ENCODE peak calls at places on chromosomes 6 and 20, in five cellular contexts. One of them, this sample, is unnamed.

GRCh38 chr20:59933849-59934585 is 580 bp upstream of the SYCP2 start:
- DNase-seq in spleen: peak
- DNase-seq in stomach: peak
- DNase-seq in suprapubic skin: peak
- DNase-seq in HCT116: peak
- DNase-seq in this sample: peak

GRCh38 chr6:118509009-118509617 is 39.0 kb upstream of the PLN start:
- DNase-seq in HCT116: peak
- DNase-seq in spleen: no peak
- DNase-seq in suprapubic skin: no peak
- DNase-seq in stomach: no peak
- DNase-seq in this sample: no peak

GRCh38 chr6:49072146-49072545 is 390.9 kb downstream of the MMUT start:
- DNase-seq in suprapubic skin: no peak
- DNase-seq in spleen: no peak
- DNase-seq in stomach: no peak
- DNase-seq in HCT116: no peak
- DNase-seq in this sample: no peak

GRCh38 chr6:141956046-141956761 is 176.5 kb upstream of the GJE1 start:
- DNase-seq in suprapubic skin: no peak
- DNase-seq in spleen: no peak
- DNase-seq in HCT116: no peak
- DNase-seq in stomach: no peak
- DNase-seq in this sample: no peak

GRCh38 chr20:43384321-43384940 is 73.3 kb upstream of the SRSF6 start:
- DNase-seq in stomach: no peak
- DNase-seq in HCT116: no peak
- DNase-seq in suprapubic skin: no peak
- DNase-seq in spleen: no peak
- DNase-seq in this sample: no peak

GRCh38 chr6:35586542-35586941 is 73.8 kb upstream of the TULP1 start:
- DNase-seq in HCT116: no peak
- DNase-seq in suprapubic skin: no peak
- DNase-seq in stomach: no peak
- DNase-seq in spleen: no peak
- DNase-seq in this sample: no peak

GRCh38 chr6:16752206-16752867 is 8.9 kb downstream of the ATXN1 start:
- DNase-seq in stomach: no peak
- DNase-seq in spleen: no peak
- DNase-seq in suprapubic skin: no peak
- DNase-seq in HCT116: no peak
- DNase-seq in this sample: no peak

GRCh38 chr6:21953831-21954801 is 342.7 kb downstream of the PRL start:
- DNase-seq in suprapubic skin: no peak
- DNase-seq in stomach: no peak
- DNase-seq in spleen: no peak
- DNase-seq in HCT116: no peak
- DNase-seq in this sample: no peak

GRCh38 chr6:75489025-75489424 is 4.6 kb downstream of the FILIP1 start:
- DNase-seq in suprapubic skin: no peak
- DNase-seq in spleen: no peak
- DNase-seq in HCT116: no peak
- DNase-seq in stomach: no peak
- DNase-seq in this sample: no peak

GRCh38 chr20:17966432-17967312 is 1.9 kb downstream of the SNX5 start:
- DNase-seq in spleen: no peak
- DNase-seq in stomach: no peak
- DNase-seq in HCT116: no peak
- DNase-seq in suprapubic skin: no peak
- DNase-seq in this sample: no peak

GRCh38 chr6:151441390-151442166 is 10.3 kb downstream of the RMND1 start:
- DNase-seq in suprapubic skin: no peak
- DNase-seq in spleen: no peak
- DNase-seq in stomach: no peak
- DNase-seq in HCT116: no peak
- DNase-seq in this sample: no peak

GRCh38 chr6:170144952-170145587 is 145.8 kb downstream of the DLL1 start:
- DNase-seq in stomach: no peak
- DNase-seq in spleen: peak
- DNase-seq in suprapubic skin: no peak
- DNase-seq in HCT116: no peak
- DNase-seq in this sample: no peak

GRCh38 chr6:158660331-158660730 is 10.5 kb downstream of the SYTL3 start:
- DNase-seq in suprapubic skin: no peak
- DNase-seq in HCT116: no peak
- DNase-seq in stomach: peak
- DNase-seq in spleen: peak
- DNase-seq in this sample: no peak

GRCh38 chr20:15491564-15491963 is 1081.7 kb downstream of the KIF16B start:
- DNase-seq in suprapubic skin: no peak
- DNase-seq in spleen: no peak
- DNase-seq in HCT116: no peak
- DNase-seq in stomach: peak
- DNase-seq in this sample: no peak

DNA sequence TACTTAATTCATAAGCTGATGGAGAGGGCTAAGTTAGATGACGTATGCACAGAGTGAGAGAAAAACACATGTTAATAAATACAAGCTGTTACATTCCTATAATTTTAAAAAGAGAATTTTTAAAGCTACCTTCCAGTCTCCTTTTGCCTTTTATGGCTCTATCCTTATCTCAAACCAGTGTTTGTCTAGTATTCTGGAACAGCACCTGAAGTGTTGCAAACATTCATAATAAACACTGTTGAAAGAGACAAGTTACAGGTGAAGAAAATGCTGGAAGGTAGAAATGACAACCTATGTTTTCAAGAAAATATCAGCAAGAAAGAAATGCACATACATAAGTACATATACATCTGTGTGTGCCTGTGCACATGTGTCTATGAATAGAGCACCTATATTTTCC is 409.1 kb downstream of the PKHD1 start:
- DNase-seq in HCT116: no peak
- DNase-seq in stomach: no peak
- DNase-seq in spleen: no peak
- DNase-seq in suprapubic skin: no peak
- DNase-seq in this sample: no peak
- H3K4me3 ChIP-seq in HCT116: no peak
- H3K4me3 ChIP-seq in stomach: no peak
- H3K4me3 ChIP-seq in spleen: no peak
- H3K4me3 ChIP-seq in suprapubic skin: no peak
- H3K4me3 ChIP-seq in this sample: no peak

GRCh38 chr6:52389264-52389625 is 27.3 kb downstream of the PAQR8 start:
- DNase-seq in spleen: no peak
- DNase-seq in suprapubic skin: no peak
- DNase-seq in HCT116: no peak
- DNase-seq in stomach: no peak
- DNase-seq in this sample: no peak

GRCh38 chr6:52391599-52391998 is 28.5 kb upstream of the EFHC1 start:
- DNase-seq in spleen: no peak
- DNase-seq in suprapubic skin: no peak
- DNase-seq in stomach: no peak
- DNase-seq in HCT116: no peak
- DNase-seq in this sample: no peak

GRCh38 chr6:52388790-52389189 is 26.8 kb downstream of the PAQR8 start:
- DNase-seq in stomach: no peak
- DNase-seq in spleen: no peak
- DNase-seq in suprapubic skin: no peak
- DNase-seq in HCT116: no peak
- DNase-seq in this sample: no peak

GRCh38 chr6:52390361-52390727 is 28.4 kb downstream of the PAQR8 start:
- DNase-seq in suprapubic skin: no peak
- DNase-seq in stomach: no peak
- DNase-seq in spleen: no peak
- DNase-seq in HCT116: peak
- DNase-seq in this sample: no peak

DNA sequence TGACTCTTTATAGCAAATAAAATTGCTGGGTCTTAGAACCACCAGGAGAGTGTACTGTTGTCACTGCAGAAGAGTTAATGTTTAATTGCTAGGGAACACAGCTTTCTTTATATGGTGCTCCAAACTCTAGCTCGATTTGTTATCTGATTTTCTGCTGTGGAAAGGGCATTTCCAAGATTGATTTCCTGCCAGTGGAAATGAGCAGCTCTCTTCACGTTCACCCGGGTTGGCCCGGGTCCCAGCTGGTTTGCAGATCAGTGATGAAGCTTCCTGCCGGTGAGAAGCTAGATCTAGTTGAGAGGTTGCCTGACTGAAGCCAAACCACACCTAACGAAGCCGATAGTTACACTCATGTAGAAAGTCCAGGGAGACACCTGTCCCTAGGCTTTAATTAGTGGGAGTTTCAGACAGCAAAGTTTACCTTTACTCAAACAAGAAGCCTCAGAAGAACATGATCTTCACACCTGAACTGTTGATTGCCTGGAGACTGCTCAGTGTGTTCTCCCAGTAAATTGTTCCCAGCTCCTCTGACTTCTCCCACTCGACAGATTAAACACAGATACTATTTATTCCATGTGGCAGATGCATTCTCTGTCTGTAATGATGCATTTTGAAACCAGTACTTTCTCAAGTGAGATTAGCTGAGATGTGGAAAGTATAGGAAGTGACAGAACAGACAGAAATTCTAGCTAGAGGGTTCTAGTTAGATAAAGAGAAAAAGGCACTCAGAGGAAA is 27.8 kb downstream of the PAQR8 start:
- DNase-seq in suprapubic skin: no peak
- DNase-seq in stomach: peak
- DNase-seq in HCT116: peak
- DNase-seq in spleen: peak
- DNase-seq in this sample: no peak
- TF ChIP-seq POLR2A in suprapubic skin: no peak
- TF ChIP-seq POLR2A in stomach: no peak
- TF ChIP-seq POLR2A in HCT116: no peak
- TF ChIP-seq POLR2A in spleen: no peak
- TF ChIP-seq POLR2A in this sample: no peak

DNA sequence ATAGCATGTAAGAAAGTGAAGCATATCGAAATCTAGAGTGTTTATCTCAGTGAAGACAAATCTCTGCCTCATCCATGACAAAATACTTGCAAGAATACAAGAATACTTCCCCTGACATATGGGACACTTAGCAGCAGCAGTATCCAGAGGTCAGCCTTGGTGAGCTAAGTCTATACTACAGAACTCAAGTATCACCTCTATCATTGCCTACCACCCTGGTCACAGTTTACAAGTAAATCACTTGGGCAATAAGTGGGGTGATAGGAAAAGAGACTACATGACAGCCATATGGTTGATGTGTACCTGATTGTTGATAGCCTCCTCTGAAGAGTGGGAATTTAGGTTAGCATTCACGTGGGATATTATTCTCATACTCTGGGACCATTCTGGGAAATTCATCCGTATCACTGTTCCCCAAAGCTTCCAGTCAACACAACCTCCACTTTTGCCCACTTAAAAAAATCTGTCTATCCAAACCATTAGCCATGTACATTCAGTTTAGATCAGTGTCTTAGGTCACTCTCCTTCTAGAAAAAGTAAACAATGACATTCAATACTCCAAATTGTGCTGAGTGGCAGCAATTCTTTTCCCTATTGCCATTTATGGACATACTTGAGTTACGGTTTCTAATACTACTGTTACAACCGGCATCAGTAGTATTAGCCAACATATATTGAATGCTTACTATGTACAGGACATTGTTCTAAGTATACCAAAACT is 118.2 kb upstream of the PRSS16 start:
- DNase-seq in suprapubic skin: no peak
- DNase-seq in stomach: no peak
- DNase-seq in spleen: no peak
- DNase-seq in HCT116: no peak
- DNase-seq in this sample: no peak
- H3K4me3 ChIP-seq in suprapubic skin: no peak
- H3K4me3 ChIP-seq in stomach: no peak
- H3K4me3 ChIP-seq in spleen: no peak
- H3K4me3 ChIP-seq in HCT116: no peak
- H3K4me3 ChIP-seq in this sample: no peak

GRCh38 chr20:56628873-56629463 is at the start of gene TFAP2C:
- DNase-seq in stomach: peak
- DNase-seq in HCT116: peak
- DNase-seq in suprapubic skin: peak
- DNase-seq in spleen: no peak
- DNase-seq in this sample: peak
- TF ChIP-seq POLR2A in stomach: no peak
- TF ChIP-seq POLR2A in HCT116: no peak
- TF ChIP-seq POLR2A in suprapubic skin: peak
- TF ChIP-seq POLR2A in spleen: no peak
- TF ChIP-seq POLR2A in this sample: no peak

DNA sequence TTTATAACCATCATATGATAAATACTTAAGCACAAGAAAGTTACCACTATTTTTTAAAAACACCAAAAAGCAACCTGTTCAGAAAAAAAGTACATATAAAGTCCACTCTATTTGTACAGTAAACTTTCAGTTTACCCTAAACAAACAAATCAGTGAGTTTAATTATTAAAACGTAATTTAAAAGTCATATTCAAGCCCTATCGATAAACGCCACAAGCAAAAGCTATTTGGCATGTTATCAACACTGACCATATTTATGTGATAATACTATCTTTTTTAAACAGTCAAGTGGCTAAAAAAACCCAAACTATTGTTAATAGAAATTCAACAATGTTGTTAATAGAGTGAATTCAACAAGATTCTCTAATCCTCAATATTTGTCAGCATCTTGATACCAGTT is 1.9 kb downstream of the KATNA1 start:
- DNase-seq in spleen: no peak
- DNase-seq in suprapubic skin: no peak
- DNase-seq in HCT116: no peak
- DNase-seq in stomach: no peak
- DNase-seq in this sample: no peak
- H3K4me3 ChIP-seq in spleen: no peak
- H3K4me3 ChIP-seq in suprapubic skin: peak
- H3K4me3 ChIP-seq in HCT116: peak
- H3K4me3 ChIP-seq in stomach: no peak
- H3K4me3 ChIP-seq in this sample: no peak

DNA sequence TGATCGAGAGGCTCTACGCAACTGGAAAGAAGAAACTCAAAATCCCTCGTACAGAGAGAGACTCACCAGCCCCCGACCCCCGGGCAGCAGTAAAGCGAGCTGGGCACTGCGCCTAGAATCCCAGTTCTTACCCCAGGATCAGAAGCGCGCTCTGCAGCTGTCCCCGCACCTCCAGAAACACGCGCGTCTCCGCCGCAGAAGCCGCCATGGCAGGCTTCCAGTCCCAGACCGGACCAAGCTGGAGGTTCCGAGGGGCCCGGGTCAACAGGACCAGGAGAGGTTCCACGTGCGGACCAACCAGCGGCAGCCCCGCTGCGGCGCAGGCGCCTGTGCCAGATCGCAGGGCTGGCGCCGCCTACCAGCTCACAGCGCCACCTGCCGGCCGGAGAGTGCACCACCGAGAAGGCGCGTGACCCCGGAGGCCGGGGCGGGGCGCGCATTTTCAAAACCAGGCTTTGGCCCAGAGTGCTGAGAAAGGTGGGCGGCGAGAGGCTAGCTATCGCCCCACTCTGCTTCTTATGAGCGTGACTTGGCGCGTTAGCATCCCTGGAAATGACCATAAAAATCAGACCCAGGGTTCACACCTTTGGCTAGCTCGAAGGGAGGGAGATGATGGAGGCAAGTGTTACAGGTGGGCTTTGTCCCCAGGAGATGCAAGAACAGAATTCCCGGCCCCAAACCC is at the start of gene UBE3D:
- DNase-seq in suprapubic skin: peak
- DNase-seq in HCT116: peak
- DNase-seq in spleen: peak
- DNase-seq in stomach: peak
- DNase-seq in this sample: peak
- TF ChIP-seq POLR2A in suprapubic skin: no peak
- TF ChIP-seq POLR2A in HCT116: peak
- TF ChIP-seq POLR2A in spleen: no peak
- TF ChIP-seq POLR2A in stomach: no peak
- TF ChIP-seq POLR2A in this sample: no peak